ENCODE peak calls at places on chromosomes 6 and 20, in six cellular contexts. One of them, this sample, is unnamed.

GRCh38 chr6:141552463-141552862 is 580.3 kb upstream of the GJE1 start:
- DNase-seq in GM10248: peak; percentile 9
- DNase-seq in neural crest cell: no peak
- DNase-seq in right atrium auricular region: no peak
- DNase-seq in Calu3: peak; percentile 12
- DNase-seq in tibial artery: no peak
- DNase-seq in this sample: no peak

GRCh38 chr20:50295762-50296449 is 105.3 kb downstream of the CEBPB start:
- DNase-seq in GM10248: no peak
- DNase-seq in neural crest cell: no peak
- DNase-seq in right atrium auricular region: no peak
- DNase-seq in Calu3: peak; percentile 52
- DNase-seq in tibial artery: no peak
- DNase-seq in this sample: no peak

GRCh38 chr6:111872521-111873177 is 603 bp downstream of the FYN start:
- DNase-seq in GM10248: peak; percentile 48
- DNase-seq in neural crest cell: peak; percentile 37
- DNase-seq in right atrium auricular region: no peak
- DNase-seq in Calu3: peak; percentile 29
- DNase-seq in tibial artery: peak; percentile 67
- DNase-seq in this sample: no peak

GRCh38 chr6:26472549-26473245 is 14.9 kb downstream of the BTN2A1 start:
- DNase-seq in GM10248: no peak
- DNase-seq in neural crest cell: no peak
- DNase-seq in right atrium auricular region: no peak
- DNase-seq in Calu3: no peak
- DNase-seq in tibial artery: no peak
- DNase-seq in this sample: no peak

GRCh38 chr6:37048851-37049734 is 43.6 kb downstream of the FGD2 start:
- DNase-seq in GM10248: peak; percentile 79
- DNase-seq in neural crest cell: no peak
- DNase-seq in right atrium auricular region: no peak
- DNase-seq in Calu3: peak; percentile 51
- DNase-seq in tibial artery: peak; percentile 43
- DNase-seq in this sample: no peak

GRCh38 chr20:63186528-63187316 is 29.2 kb downstream of the YTHDF1 start:
- DNase-seq in GM10248: no peak
- DNase-seq in neural crest cell: no peak
- DNase-seq in right atrium auricular region: no peak
- DNase-seq in Calu3: peak; percentile 70
- DNase-seq in tibial artery: no peak
- DNase-seq in this sample: no peak

GRCh38 chr20:50153153-50153499 is 397 bp downstream of the PEDS1 start:
- DNase-seq in GM10248: no peak
- DNase-seq in neural crest cell: no peak
- DNase-seq in right atrium auricular region: no peak
- DNase-seq in Calu3: no peak
- DNase-seq in tibial artery: no peak
- DNase-seq in this sample: no peak

GRCh38 chr6:143059616-143060353 is 904 bp upstream of the AIG1 start:
- DNase-seq in GM10248: peak; percentile 20
- DNase-seq in neural crest cell: no peak
- DNase-seq in right atrium auricular region: no peak
- DNase-seq in Calu3: peak; percentile 47
- DNase-seq in tibial artery: no peak
- DNase-seq in this sample: no peak

GRCh38 chr6:107618672-107619071 is 128.8 kb downstream of the SOBP start:
- DNase-seq in GM10248: peak; percentile 72
- DNase-seq in neural crest cell: no peak
- DNase-seq in right atrium auricular region: no peak
- DNase-seq in Calu3: no peak
- DNase-seq in tibial artery: no peak
- DNase-seq in this sample: no peak

GRCh38 chr6:109381007-109381746 is 1.1 kb downstream of the CD164 start:
- DNase-seq in GM10248: no peak
- DNase-seq in neural crest cell: no peak
- DNase-seq in right atrium auricular region: no peak
- DNase-seq in Calu3: no peak
- DNase-seq in tibial artery: no peak
- DNase-seq in this sample: no peak

GRCh38 chr6:16045238-16045637 is 83.6 kb upstream of the MYLIP start:
- DNase-seq in GM10248: no peak
- DNase-seq in neural crest cell: no peak
- DNase-seq in right atrium auricular region: no peak
- DNase-seq in Calu3: no peak
- DNase-seq in tibial artery: no peak
- DNase-seq in this sample: no peak

GRCh38 chr20:20321134-20321533 is 46.8 kb upstream of the INSM1 start:
- DNase-seq in GM10248: no peak
- DNase-seq in neural crest cell: no peak
- DNase-seq in right atrium auricular region: no peak
- DNase-seq in Calu3: no peak
- DNase-seq in tibial artery: no peak
- DNase-seq in this sample: no peak

GRCh38 chr6:109449789-109450673 is 5.5 kb downstream of the MICAL1 start:
- DNase-seq in GM10248: peak; percentile 17
- DNase-seq in neural crest cell: no peak
- DNase-seq in right atrium auricular region: peak; percentile 53
- DNase-seq in Calu3: no peak
- DNase-seq in tibial artery: no peak
- DNase-seq in this sample: no peak

GRCh38 chr20:25676164-25676809 is 20.4 kb downstream of the ZNF337 start:
- DNase-seq in GM10248: no peak
- DNase-seq in neural crest cell: no peak
- DNase-seq in right atrium auricular region: no peak
- DNase-seq in Calu3: no peak
- DNase-seq in tibial artery: no peak
- DNase-seq in this sample: no peak

GRCh38 chr20:41205313-41205712 is 68.0 kb downstream of the PLCG1 start:
- DNase-seq in GM10248: no peak
- DNase-seq in neural crest cell: no peak
- DNase-seq in right atrium auricular region: no peak
- DNase-seq in Calu3: no peak
- DNase-seq in tibial artery: no peak
- DNase-seq in this sample: no peak

GRCh38 chr6:79841577-79842381 is 105.6 kb downstream of the ELOVL4 start:
- DNase-seq in GM10248: no peak
- DNase-seq in neural crest cell: no peak
- DNase-seq in right atrium auricular region: no peak
- DNase-seq in Calu3: no peak
- DNase-seq in tibial artery: no peak
- DNase-seq in this sample: no peak

GRCh38 chr6:5030596-5031136 is 26.8 kb upstream of the RPP40 start:
- DNase-seq in GM10248: peak; percentile 80
- DNase-seq in neural crest cell: peak; percentile 88
- DNase-seq in right atrium auricular region: peak; percentile 85
- DNase-seq in Calu3: peak; percentile 15
- DNase-seq in tibial artery: peak; percentile 73
- DNase-seq in this sample: peak; percentile 87

GRCh38 chr6:147547369-147547902 is 38.9 kb downstream of the SAMD5 start:
- DNase-seq in GM10248: no peak
- DNase-seq in neural crest cell: no peak
- DNase-seq in right atrium auricular region: no peak
- DNase-seq in Calu3: no peak
- DNase-seq in tibial artery: no peak
- DNase-seq in this sample: no peak

GRCh38 chr6:145372671-145373123 is 362.6 kb downstream of the EPM2A start:
- DNase-seq in GM10248: peak; percentile 28
- DNase-seq in neural crest cell: no peak
- DNase-seq in right atrium auricular region: peak; percentile 61
- DNase-seq in Calu3: no peak
- DNase-seq in tibial artery: no peak
- DNase-seq in this sample: no peak

GRCh38 chr6:53919881-53920360 is 125.1 kb downstream of the LRRC1 start:
- DNase-seq in GM10248: no peak
- DNase-seq in neural crest cell: no peak
- DNase-seq in right atrium auricular region: no peak
- DNase-seq in Calu3: no peak
- DNase-seq in tibial artery: no peak
- DNase-seq in this sample: no peak

GRCh38 chr6:26501482-26501986 is 1.4 kb downstream of the BTN1A1 start:
- DNase-seq in GM10248: peak; percentile 31
- DNase-seq in neural crest cell: peak; percentile 12
- DNase-seq in right atrium auricular region: no peak
- DNase-seq in Calu3: peak; percentile 32
- DNase-seq in tibial artery: peak; percentile 39
- DNase-seq in this sample: peak; percentile 30

GRCh38 chr6:34795836-34796425 is 4.0 kb downstream of the BLTP3A start:
- DNase-seq in GM10248: no peak
- DNase-seq in neural crest cell: no peak
- DNase-seq in right atrium auricular region: no peak
- DNase-seq in Calu3: no peak
- DNase-seq in tibial artery: no peak
- DNase-seq in this sample: no peak

GRCh38 chr20:50526403-50526989 is 16.3 kb downstream of the PTPN1 start:
- DNase-seq in GM10248: no peak
- DNase-seq in neural crest cell: no peak
- DNase-seq in right atrium auricular region: no peak
- DNase-seq in Calu3: no peak
- DNase-seq in tibial artery: no peak
- DNase-seq in this sample: no peak

GRCh38 chr20:6502219-6502618 is 265.3 kb upstream of the BMP2 start:
- DNase-seq in GM10248: no peak
- DNase-seq in neural crest cell: no peak
- DNase-seq in right atrium auricular region: no peak
- DNase-seq in Calu3: no peak
- DNase-seq in tibial artery: no peak
- DNase-seq in this sample: no peak

DNA sequence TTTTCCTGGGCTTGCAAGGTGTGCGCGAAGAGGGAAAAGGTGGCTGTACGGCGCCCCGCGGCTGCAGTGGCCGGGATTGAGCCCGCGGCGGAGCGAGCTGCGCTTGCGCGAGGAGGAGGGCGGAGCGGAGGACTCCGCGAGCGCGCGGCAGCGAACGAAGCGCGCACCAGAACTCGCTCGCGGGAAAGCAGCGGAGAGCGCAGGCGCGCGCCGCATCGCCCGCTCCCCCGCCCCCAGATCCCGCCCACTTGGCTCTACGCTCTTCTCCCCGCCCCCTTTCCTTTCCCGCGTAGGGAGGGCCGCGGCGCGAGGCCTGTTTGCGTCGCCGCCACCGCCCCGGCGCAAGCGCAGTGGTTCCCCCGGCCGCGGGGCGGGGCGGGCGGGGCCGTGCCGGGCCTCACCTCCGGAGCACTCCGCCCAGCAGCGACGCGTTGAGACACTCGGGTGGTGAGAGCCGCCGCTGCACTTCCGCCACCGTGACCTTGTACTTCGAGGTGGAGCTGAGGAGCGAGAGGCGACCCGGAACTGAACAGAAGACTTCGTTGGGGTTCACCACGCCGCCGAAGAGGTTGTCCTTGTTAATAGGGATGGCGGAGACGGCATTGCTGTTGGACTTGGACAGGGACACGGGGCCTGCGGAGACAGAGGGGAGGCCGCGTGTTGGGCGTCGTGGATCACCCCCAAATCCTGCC is 10.6 kb downstream of the TFAP2A start:
- DNase-seq in GM10248: peak; percentile 97
- DNase-seq in neural crest cell: peak; percentile 86
- DNase-seq in right atrium auricular region: peak; percentile 73
- DNase-seq in Calu3: peak; percentile 93
- DNase-seq in tibial artery: peak; percentile 88
- DNase-seq in this sample: peak; percentile 97
- TF ChIP-seq CTCF in GM10248: peak; percentile 65
- TF ChIP-seq CTCF in neural crest cell: peak; percentile 47
- TF ChIP-seq CTCF in right atrium auricular region: no peak
- TF ChIP-seq CTCF in Calu3: no peak
- TF ChIP-seq CTCF in tibial artery: no peak
- TF ChIP-seq CTCF in this sample: no peak

GRCh38 chr6:40874495-40874894 is 164.5 kb downstream of the UNC5CL start:
- DNase-seq in GM10248: no peak
- DNase-seq in neural crest cell: no peak
- DNase-seq in right atrium auricular region: no peak
- DNase-seq in Calu3: peak; percentile 12
- DNase-seq in tibial artery: no peak
- DNase-seq in this sample: peak; percentile 25
- TF ChIP-seq CTCF in GM10248: no peak
- TF ChIP-seq CTCF in neural crest cell: peak; percentile 23
- TF ChIP-seq CTCF in right atrium auricular region: no peak
- TF ChIP-seq CTCF in Calu3: no peak
- TF ChIP-seq CTCF in tibial artery: no peak
- TF ChIP-seq CTCF in this sample: no peak

DNA sequence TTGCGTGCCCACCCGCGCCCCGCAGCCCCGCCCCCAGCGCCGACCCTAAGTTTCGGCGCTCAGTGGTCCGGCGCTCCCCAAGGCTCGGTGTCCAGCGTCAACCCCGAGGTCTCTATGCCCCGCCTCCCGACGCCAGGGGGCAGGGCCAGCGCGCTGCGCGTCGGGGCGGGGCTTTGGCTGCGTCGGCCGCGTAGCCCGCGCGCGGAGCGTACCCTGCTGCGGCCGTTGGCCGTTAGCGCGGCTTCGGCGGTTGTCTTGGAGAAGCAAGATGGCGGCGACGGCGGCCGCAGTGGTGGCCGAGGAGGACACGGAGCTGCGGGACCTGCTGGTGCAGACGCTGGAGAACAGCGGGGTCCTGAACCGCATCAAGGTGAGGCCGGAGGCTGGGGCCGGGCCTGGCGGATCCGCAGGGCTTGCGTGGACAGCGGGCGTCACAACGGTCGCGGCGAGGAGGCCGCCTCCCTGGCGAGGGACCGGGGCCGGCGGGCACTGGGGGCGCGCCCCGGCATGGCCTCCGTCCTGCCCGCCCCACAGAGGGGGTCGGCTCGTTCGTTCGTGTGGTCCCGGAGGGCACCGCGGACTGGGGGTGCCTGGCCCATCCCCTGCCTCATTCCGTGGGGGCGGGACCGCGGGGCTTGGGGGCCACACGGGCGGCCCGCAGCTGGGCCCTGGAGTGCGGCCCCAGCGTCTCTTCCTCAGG is at the start of gene CEP43:
- DNase-seq in GM10248: peak; percentile 98
- DNase-seq in neural crest cell: peak; percentile 92
- DNase-seq in right atrium auricular region: peak; percentile 91
- DNase-seq in Calu3: peak; percentile 96
- DNase-seq in tibial artery: peak; percentile 93
- DNase-seq in this sample: peak; percentile 97
- TF ChIP-seq CTCF in GM10248: no peak
- TF ChIP-seq CTCF in neural crest cell: no peak
- TF ChIP-seq CTCF in right atrium auricular region: no peak
- TF ChIP-seq CTCF in Calu3: no peak
- TF ChIP-seq CTCF in tibial artery: no peak
- TF ChIP-seq CTCF in this sample: peak; percentile 38

DNA sequence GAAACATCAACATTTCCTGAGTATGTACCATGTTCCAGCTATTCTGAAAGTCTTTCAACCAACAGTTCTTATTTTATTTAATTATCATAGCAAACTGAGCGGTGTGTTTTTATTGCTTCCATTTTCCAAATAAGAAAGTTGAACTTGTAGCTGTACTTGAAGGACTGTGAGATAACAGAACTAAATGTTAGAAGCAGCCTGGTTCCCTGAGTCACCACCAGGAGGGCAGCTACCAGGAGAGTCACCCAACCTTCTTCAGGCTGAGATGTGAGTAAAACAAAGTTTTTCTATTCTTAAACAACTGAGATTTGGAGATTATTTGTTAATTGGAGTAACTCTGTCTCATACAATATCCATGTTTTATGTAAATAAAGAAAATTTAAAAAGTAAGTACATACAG is 403.4 kb downstream of the PKHD1 start:
- DNase-seq in GM10248: no peak
- DNase-seq in neural crest cell: no peak
- DNase-seq in right atrium auricular region: no peak
- DNase-seq in Calu3: no peak
- DNase-seq in tibial artery: no peak
- DNase-seq in this sample: no peak
- TF ChIP-seq CTCF in GM10248: no peak
- TF ChIP-seq CTCF in neural crest cell: no peak
- TF ChIP-seq CTCF in right atrium auricular region: no peak
- TF ChIP-seq CTCF in Calu3: no peak
- TF ChIP-seq CTCF in tibial artery: no peak
- TF ChIP-seq CTCF in this sample: no peak

This sample was measured in endothelial cell.